ENCODE peak calls at places on chromosomes 11 and 22, in eight cellular contexts. U is cardiac muscle cell, Q is IMR-90, M is OCI-LY7, A is GM12865, L is colonic mucosa, K is SK-N-SH, E is pancreas. J is an unnamed sample.

GRCh38 chr11:125183641-125184040 is 19.1 kb downstream of the PKNOX2 start:
- DNase-seq in U (no peak), Q (no peak), M (no peak), A (no peak), L (no peak), K (no peak), E (no peak), J (no peak)

GRCh38 chr11:65651589-65652510 is 10.9 kb downstream of the RELA start:
- DNase-seq in U (no peak), Q (peak), M (no peak), A (no peak), L (peak), K (no peak), E (peak), J (peak)

GRCh38 chr11:86941077-86941870 is 13.9 kb downstream of the FZD4 start:
- DNase-seq in U (no peak), Q (peak), M (no peak), A (no peak), L (no peak), K (no peak), E (no peak), J (no peak)

GRCh38 chr22:49540571-49541450 is 286.9 kb downstream of the BRD1 start:
- DNase-seq in U (no peak), Q (no peak), M (no peak), A (no peak), L (no peak), K (no peak), E (no peak), J (no peak)

GRCh38 chr11:79287952-79288351 is 152.9 kb downstream of the TENM4 start:
- DNase-seq in U (peak), Q (no peak), M (no peak), A (no peak), L (no peak), K (no peak), E (no peak), J (no peak)

GRCh38 chr22:38881464-38881871 is 9.5 kb upstream of the CBX6 start:
- DNase-seq in U (peak), Q (peak), M (no peak), A (no peak), L (peak), K (no peak), E (no peak), J (peak)

GRCh38 chr11:35614949-35615569 is 3.2 kb upstream of the FJX1 start:
- DNase-seq in U (no peak), Q (no peak), M (no peak), A (no peak), L (no peak), K (no peak), E (no peak), J (no peak)

GRCh38 chr11:120343429-120343828 is 7.2 kb downstream of the ARHGEF12 start:
- DNase-seq in U (no peak), Q (no peak), M (peak), A (peak), L (no peak), K (no peak), E (no peak), J (no peak)

GRCh38 chr11:124799384-124800225 is 601 bp downstream of the MSANTD2 start:
- DNase-seq in U (peak), Q (peak), M (peak), A (peak), L (peak), K (peak), E (peak), J (peak)

DNA sequence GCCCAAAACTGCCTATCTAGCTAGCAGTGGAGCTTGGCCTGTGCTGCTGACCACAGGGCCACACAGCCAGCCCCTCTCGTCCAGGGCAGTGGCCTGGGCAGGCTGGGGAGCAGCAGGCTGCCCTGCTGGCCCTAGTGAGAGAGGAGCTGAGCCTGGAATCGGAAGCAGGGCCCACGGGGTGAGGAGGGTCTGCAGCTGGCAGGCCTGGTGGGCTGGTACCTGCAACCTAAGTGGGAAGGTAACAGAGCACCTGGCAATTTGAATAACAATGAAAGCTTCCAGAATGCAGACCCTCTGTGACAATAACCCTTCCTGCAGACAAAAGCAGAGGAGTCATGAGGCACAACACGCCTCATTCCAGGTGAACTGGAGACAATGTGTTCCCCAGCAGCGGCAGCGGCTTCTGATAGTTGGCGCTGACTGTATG is 31.8 kb upstream of the RFPL3 start:
- DNase-seq in U (no peak), Q (no peak), M (no peak), A (no peak), L (no peak), K (no peak), E (no peak), J (no peak)
- H3K4me3 ChIP-seq in U (no peak), Q (no peak), M (no peak), A (no peak), L (no peak), K (no peak), E (no peak), J (no peak)

GRCh38 chr22:27692243-27692642 is 109.3 kb downstream of the MN1 start:
- DNase-seq in U (no peak), Q (peak), M (no peak), A (no peak), L (no peak), K (no peak), E (no peak), J (no peak)
- TF ChIP-seq CTCF in U (no peak), Q (peak), M (no peak), A (no peak), L (no peak), K (peak), E (no peak), J (no peak)

GRCh38 chr11:14908214-14908880 is 16.3 kb upstream of the CYP2R1 start:
- DNase-seq in U (peak), Q (peak), M (peak), A (peak), L (peak), K (peak), E (no peak), J (peak)
- H3K4me3 ChIP-seq in U (no peak), Q (no peak), M (no peak), A (no peak), L (no peak), K (no peak), E (no peak), J (no peak)

DNA sequence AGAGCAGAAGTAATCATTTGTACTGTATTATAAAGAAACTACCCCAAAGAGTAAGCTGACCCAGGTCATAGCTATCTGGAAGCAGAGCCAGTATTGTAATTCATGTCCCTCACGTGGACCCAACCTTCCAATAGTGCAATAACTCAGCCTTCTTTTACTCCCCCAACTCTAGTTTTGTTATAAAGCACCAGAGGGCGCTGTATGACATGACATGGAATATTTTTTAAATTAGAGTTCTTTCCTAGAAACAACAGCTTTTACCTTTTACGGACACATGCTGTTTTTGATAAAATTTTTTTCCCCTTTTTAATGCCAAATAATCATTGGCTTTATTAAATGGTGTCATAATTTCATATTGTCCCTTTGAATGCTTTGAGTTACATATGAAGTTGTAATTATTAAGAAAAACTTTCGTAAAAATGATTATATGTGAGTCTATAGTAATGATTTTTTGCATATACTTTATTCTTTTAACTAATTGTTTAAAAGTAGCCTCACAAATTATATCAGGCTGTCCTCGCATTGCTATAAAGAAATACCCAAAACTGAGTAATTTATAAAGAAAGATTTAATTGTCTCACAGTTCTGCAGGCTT is 76.9 kb downstream of the DKK3 start:
- DNase-seq in U (peak), Q (peak), M (peak), A (peak), L (no peak), K (peak), E (no peak), J (peak)
- TF ChIP-seq CTCF in U (peak), Q (peak), M (peak), A (peak), L (peak), K (peak), E (peak), J (peak)

GRCh38 chr11:114398303-114398920 is 1.9 kb downstream of the C11orf71 start:
- DNase-seq in U (no peak), Q (no peak), M (no peak), A (no peak), L (no peak), K (no peak), E (no peak), J (no peak)
- H3K4me3 ChIP-seq in U (peak), Q (peak), M (peak), A (no peak), L (peak), K (no peak), E (peak), J (peak)